ENCODE peak calls at places on chromosome 7, in six cellular contexts. G, E, S, Z, N and R are unnamed samples.
A peak's percentile ranks its signal among the peaks of the same experiment; 100 is the strongest.

GRCh38 chr7:34991938-34992840 is 45.1 kb downstream of the DPY19L1 start:
- DNase-seq in G (no peak), E (no peak), S (no peak), Z (no peak), N (peak; percentile 39), R (peak; percentile 58)

GRCh38 chr7:142298009-142298408 is 40.2 kb upstream of the PRSS58 start:
- DNase-seq in G (no peak), E (no peak), S (no peak), Z (no peak), N (peak; percentile 31), R (peak; percentile 48)

GRCh38 chr7:23712368-23713284 is 2.6 kb downstream of the STK31 start:
- DNase-seq in G (no peak), E (no peak), S (no peak), Z (no peak), N (peak; percentile 67), R (peak; percentile 69)

GRCh38 chr7:135368416-135369186 is 135.0 kb downstream of the STRA8 start:
- DNase-seq in G (no peak), E (no peak), S (no peak), Z (no peak), N (no peak), R (peak; percentile 33)

GRCh38 chr7:80918406-80918805 is 445 bp downstream of the SEMA3C start:
- DNase-seq in G (no peak), E (no peak), S (no peak), Z (no peak), N (no peak), R (peak; percentile 46)

GRCh38 chr7:158413962-158414961 is 173.4 kb downstream of the PTPRN2 start:
- DNase-seq in G (peak; percentile 27), E (no peak), S (no peak), Z (no peak), N (no peak), R (peak; percentile 35)

GRCh38 chr7:141874787-141875186 is 33.5 kb upstream of the PRSS37 start:
- DNase-seq in G (no peak), E (no peak), S (peak; percentile 37), Z (no peak), N (no peak), R (peak; percentile 29)

GRCh38 chr7:128458956-128459355 is 3.3 kb downstream of the HILPDA start:
- DNase-seq in G (no peak), E (no peak), S (no peak), Z (no peak), N (no peak), R (no peak)

GRCh38 chr7:7292085-7292484 is 109.7 kb downstream of the C1GALT1 start:
- DNase-seq in G (no peak), E (no peak), S (no peak), Z (no peak), N (no peak), R (no peak)

GRCh38 chr7:140229591-140230516 is 53.1 kb upstream of the KDM7A start:
- DNase-seq in G (peak; percentile 17), E (no peak), S (no peak), Z (no peak), N (no peak), R (no peak)

GRCh38 chr7:42493436-42494198 is 256.6 kb upstream of the GLI3 start:
- DNase-seq in G (peak; percentile 35), E (peak; percentile 87), S (no peak), Z (peak; percentile 79), N (no peak), R (peak; percentile 94)

GRCh38 chr7:158803226-158803944 is 25.9 kb downstream of the ESYT2 start:
- DNase-seq in G (no peak), E (no peak), S (no peak), Z (no peak), N (no peak), R (no peak)

GRCh38 chr7:99559276-99559915 is 954 bp downstream of the ZNF655 start:
- DNase-seq in G (no peak), E (no peak), S (no peak), Z (no peak), N (no peak), R (no peak)

GRCh38 chr7:122219253-122219865 is 75.3 kb upstream of the AASS start:
- DNase-seq in G (peak; percentile 23), E (no peak), S (no peak), Z (no peak), N (peak; percentile 10), R (peak; percentile 41)

GRCh38 chr7:45217358-45217757 is 59.8 kb downstream of the RAMP3 start:
- DNase-seq in G (peak; percentile 12), E (peak; percentile 67), S (no peak), Z (no peak), N (no peak), R (peak; percentile 13)

GRCh38 chr7:66167773-66168367 is 37.3 kb upstream of the TPST1 start:
- DNase-seq in G (no peak), E (no peak), S (no peak), Z (no peak), N (no peak), R (peak; percentile 29)

GRCh38 chr7:7911339-7911738 is 57.3 kb upstream of the GLCCI1 start:
- DNase-seq in G (no peak), E (no peak), S (no peak), Z (no peak), N (no peak), R (peak; percentile 33)

GRCh38 chr7:48255046-48255445 is 83.8 kb downstream of the ABCA13 start:
- DNase-seq in G (no peak), E (no peak), S (no peak), Z (no peak), N (no peak), R (peak; percentile 5)

GRCh38 chr7:107660381-107661080 is at the start of gene SLC26A4:
- DNase-seq in G (no peak), E (no peak), S (no peak), Z (no peak), N (no peak), R (no peak)

GRCh38 chr7:46414946-46415345 is 493.9 kb upstream of the IGFBP3 start:
- DNase-seq in G (no peak), E (no peak), S (no peak), Z (no peak), N (no peak), R (no peak)

GRCh38 chr7:79982151-79982770 is 152.4 kb upstream of the GNAI1 start:
- DNase-seq in G (no peak), E (no peak), S (no peak), Z (no peak), N (no peak), R (no peak)

DNA sequence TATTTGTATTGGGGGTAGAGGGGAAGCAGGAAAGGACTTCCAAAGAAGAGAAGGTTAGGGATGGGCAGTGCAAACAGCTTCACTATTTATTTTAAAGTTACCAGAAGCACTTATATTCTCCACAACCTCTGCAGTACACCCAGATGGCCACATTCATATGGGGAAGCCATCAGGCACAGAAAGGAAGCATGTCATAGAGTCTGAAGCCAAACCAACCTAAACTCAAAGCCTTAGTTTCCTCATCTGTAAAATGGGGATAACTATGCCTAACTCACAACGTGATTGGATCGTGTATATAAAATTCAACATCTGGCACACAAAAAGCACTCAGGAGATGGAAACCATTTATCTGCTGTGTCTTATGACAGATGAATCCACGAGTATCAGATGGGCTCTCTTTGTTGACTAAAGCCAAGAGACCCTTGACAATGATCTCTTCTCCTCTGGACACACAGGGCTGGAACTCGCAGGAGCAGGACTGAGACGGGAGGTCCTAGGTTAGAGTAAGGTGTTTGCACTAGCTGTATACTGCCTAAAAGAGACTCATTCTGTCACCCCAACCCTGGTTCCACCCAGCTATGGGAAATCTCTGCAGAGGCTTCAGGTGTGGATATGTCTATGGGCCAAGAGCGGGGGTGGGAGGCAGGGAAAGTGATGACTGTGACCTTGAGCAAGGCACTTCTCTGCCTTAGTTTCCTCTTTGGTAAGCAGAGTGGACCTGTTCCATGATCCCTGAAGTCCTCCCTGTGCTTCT is 1.8 kb downstream of the KIAA1549 start:
- DNase-seq in G (no peak), E (no peak), S (no peak), Z (no peak), N (peak; percentile 10), R (peak; percentile 21)
- TF ChIP-seq CTCF in G (peak; percentile 47), E (no peak), S (no peak), Z (no peak), N (peak; percentile 25), R (no peak)

GRCh38 chr7:114217026-114217425 is 197.6 kb upstream of the FOXP2 start:
- DNase-seq in G (no peak), E (no peak), S (no peak), Z (no peak), N (peak; percentile 7), R (no peak)
- TF ChIP-seq CTCF in G (no peak), E (no peak), S (no peak), Z (no peak), N (peak; percentile 24), R (peak; percentile 14)

GRCh38 chr7:95794917-95795515 is 22.7 kb downstream of the DYNC1I1 start:
- DNase-seq in G (no peak), E (no peak), S (peak; percentile 12), Z (no peak), N (peak; percentile 43), R (peak; percentile 53)
- TF ChIP-seq CTCF in G (peak; percentile 63), E (no peak), S (peak; percentile 43), Z (peak; percentile 35), N (peak; percentile 75), R (peak; percentile 50)

GRCh38 chr7:151310578-151310977 is 31.0 kb upstream of the NUB1 start:
- DNase-seq in G (no peak), E (no peak), S (no peak), Z (no peak), N (no peak), R (peak; percentile 10)
- TF ChIP-seq CTCF in G (peak; percentile 56), E (no peak), S (no peak), Z (peak; percentile 45), N (peak; percentile 47), R (peak; percentile 23)

DNA sequence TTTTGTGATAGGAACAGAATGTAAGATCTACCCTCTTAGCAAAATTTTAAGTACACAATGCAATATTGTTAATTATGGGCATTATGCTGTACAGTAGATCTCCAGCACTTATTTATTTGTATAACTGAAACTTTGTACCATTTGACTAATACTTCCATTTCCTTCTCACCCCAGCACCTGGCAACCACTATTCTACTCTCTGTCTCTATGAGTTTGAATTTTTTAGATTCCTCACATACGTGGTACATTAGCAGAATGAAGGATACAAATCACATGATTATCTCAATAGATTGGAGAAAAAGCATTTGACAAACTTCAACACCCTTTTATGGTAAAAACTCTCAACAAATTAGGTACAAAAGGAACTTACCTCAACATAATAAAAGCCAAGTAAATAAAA is 90.3 kb upstream of the DLX6 start:
- DNase-seq in G (no peak), E (no peak), S (no peak), Z (no peak), N (no peak), R (no peak)
- TF ChIP-seq CTCF in G (no peak), E (no peak), S (no peak), Z (no peak), N (no peak), R (no peak)

GRCh38 chr7:15725036-15725435 is 38.6 kb upstream of the MEOX2 start:
- DNase-seq in G (no peak), E (no peak), S (no peak), Z (no peak), N (no peak), R (no peak)
- TF ChIP-seq CTCF in G (no peak), E (no peak), S (no peak), Z (no peak), N (no peak), R (no peak)

DNA sequence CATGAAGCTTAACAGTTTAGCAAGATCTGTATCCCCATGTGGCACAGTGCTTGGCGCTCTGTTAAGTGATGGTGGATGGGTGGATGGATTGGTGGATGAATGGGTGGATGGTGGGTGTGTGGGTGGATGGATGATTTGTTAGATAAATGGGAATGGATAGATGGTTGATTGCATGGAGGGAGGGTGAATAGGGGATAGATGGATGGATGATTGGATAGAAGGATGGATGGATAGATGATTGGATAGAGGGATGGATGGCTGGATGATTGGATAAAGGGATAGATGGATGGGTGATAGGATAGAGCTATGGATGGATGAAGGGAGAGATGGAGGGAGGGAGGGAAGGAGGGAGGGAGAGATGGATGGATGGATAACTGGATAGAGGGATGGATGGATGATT is 229.7 kb downstream of the CUX1 start:
- DNase-seq in G (no peak), E (no peak), S (no peak), Z (no peak), N (no peak), R (no peak)
- TF ChIP-seq CTCF in G (no peak), E (no peak), S (no peak), Z (no peak), N (no peak), R (no peak)